ENCODE peak calls at places on chromosomes 3 and 15, in nine cellular contexts. Z is GM03348; L is ecto neural progenitor cell; Y is caudate nucleus; W is choroid plexus epithelial cell; X is activated T-cell treated with anti-CD3 and anti-CD28 coated beads, Interleukin-2, amount 50 U/mL, for 1 hour; N is RPMI7951; K is nucleus accumbens; F is fibroblast of gingiva. E is an unnamed sample.

GRCh38 chr3:85077018-85077417 is 118.2 kb downstream of the CADM2 start:
- DNase-seq in Z (no peak), L (no peak), Y (no peak), W (no peak), X (no peak), N (no peak), K (no peak), F (no peak), E (no peak)

GRCh38 chr3:18295171-18295920 is 129.8 kb downstream of the SATB1 start:
- DNase-seq in Z (peak), L (peak), Y (no peak), W (peak), X (no peak), N (peak), K (no peak), F (peak), E (no peak)

GRCh38 chr3:73499787-73500186 is 125.0 kb downstream of the PDZRN3 start:
- DNase-seq in Z (no peak), L (no peak), Y (no peak), W (peak), X (no peak), N (no peak), K (no peak), F (no peak), E (no peak)

GRCh38 chr3:23455084-23455483 is 252.0 kb downstream of the UBE2E2 start:
- DNase-seq in Z (peak), L (no peak), Y (no peak), W (peak), X (no peak), N (peak), K (no peak), F (peak), E (no peak)

GRCh38 chr3:156291269-156292123 is 171.1 kb downstream of the KCNAB1 start:
- DNase-seq in Z (peak), L (peak), Y (peak), W (peak), X (peak), N (peak), K (no peak), F (no peak), E (no peak)

GRCh38 chr3:94413721-94414106 is 350.9 kb downstream of the NSUN3 start:
- DNase-seq in Z (peak), L (no peak), Y (no peak), W (peak), X (no peak), N (no peak), K (no peak), F (peak), E (no peak)

GRCh38 chr3:98814799-98815450 is 51.8 kb downstream of the ST3GAL6 start:
- DNase-seq in Z (peak), L (no peak), Y (no peak), W (peak), X (no peak), N (peak), K (no peak), F (peak), E (no peak)

GRCh38 chr3:124117486-124117885 is 125.6 kb upstream of the ROPN1 start:
- DNase-seq in Z (peak), L (no peak), Y (no peak), W (peak), X (no peak), N (peak), K (no peak), F (peak), E (no peak)

GRCh38 chr3:135138776-135139175 is 343.7 kb downstream of the EPHB1 start:
- DNase-seq in Z (no peak), L (no peak), Y (peak), W (no peak), X (no peak), N (no peak), K (no peak), F (no peak), E (no peak)

GRCh38 chr3:46882377-46883015 is 5.0 kb downstream of the PTH1R start:
- DNase-seq in Z (peak), L (peak), Y (no peak), W (peak), X (peak), N (peak), K (no peak), F (peak), E (no peak)

GRCh38 chr3:98329392-98330124 is 24.1 kb upstream of the OR5K4 start:
- DNase-seq in Z (peak), L (peak), Y (no peak), W (peak), X (peak), N (peak), K (peak), F (peak), E (peak)

GRCh38 chr3:183392166-183393034 is 36.0 kb downstream of the MCF2L2 start:
- DNase-seq in Z (no peak), L (no peak), Y (no peak), W (peak), X (no peak), N (peak), K (no peak), F (no peak), E (no peak)

GRCh38 chr15:52158084-52158765 is 33.0 kb downstream of the GNB5 start:
- DNase-seq in Z (no peak), L (no peak), Y (no peak), W (no peak), X (no peak), N (no peak), K (no peak), F (no peak), E (no peak)

GRCh38 chr3:107206945-107207344 is 170.3 kb upstream of the CCDC54 start:
- DNase-seq in Z (no peak), L (no peak), Y (no peak), W (no peak), X (no peak), N (no peak), K (no peak), F (no peak), E (no peak)

E was measured in frontal cortex.